ENCODE peak calls at places on chromosomes 11 and 22, in ten cellular contexts. A is COR-L47; L is thoracic aorta; O is H4; T is stimulated activated CD4-positive, alpha-beta T cell treated with anti-CD3 and anti-CD28 coated beads, Interleukin-4, amount 100 ng/mL, for 1 hour; E is Calu3; Y is HT-29; X is stimulated activated CD8-positive, alpha-beta memory T cell treated with anti-CD3 and anti-CD28 coated beads, Interleukin-4, amount 100 ng/mL, for 24 hours; K is foreskin fibroblast; Q is AML-193. I is an unnamed sample.

GRCh38 chr11:103622296-103622695 is 414.1 kb upstream of the DDI1 start:
- DNase-seq in Y (no peak), L (no peak), T (no peak), O (no peak), A (no peak), K (no peak), Q (no peak), E (no peak), X (no peak), I (no peak)

GRCh38 chr11:101346591-101346990 is 217.0 kb upstream of the PGR start:
- DNase-seq in Y (no peak), E (no peak), O (peak), X (no peak), L (no peak), T (no peak), A (no peak), K (peak), Q (no peak), I (no peak)

GRCh38 chr22:43992331-43992821 is 31.7 kb upstream of the PARVB start:
- DNase-seq in X (no peak), A (no peak), O (no peak), K (peak), Y (no peak), E (no peak), T (no peak), L (no peak), Q (no peak), I (peak)

GRCh38 chr11:130163346-130164220 is 4.0 kb downstream of the ST14 start:
- DNase-seq in K (no peak), O (no peak), E (peak), T (no peak), Q (no peak), X (no peak), Y (peak), A (peak), L (no peak), I (peak)

GRCh38 chr11:19844012-19844411 is 131.4 kb downstream of the NAV2 start:
- DNase-seq in A (no peak), T (no peak), Y (no peak), L (no peak), K (no peak), X (no peak), Q (no peak), E (no peak), O (no peak), I (no peak)

GRCh38 chr11:95301497-95301896 is 70.5 kb upstream of the SESN3 start:
- DNase-seq in K (peak), X (no peak), T (no peak), A (no peak), L (no peak), Y (no peak), E (peak), O (peak), Q (no peak), I (peak)

GRCh38 chr22:42367980-42368378 is 64.2 kb downstream of the NFAM1 start:
- DNase-seq in X (no peak), K (no peak), O (no peak), T (no peak), L (no peak), E (no peak), A (peak), Y (peak), Q (no peak), I (no peak)

GRCh38 chr11:12287009-12287373 is 90.4 kb upstream of the PARVA start:
- DNase-seq in K (peak), T (no peak), Q (no peak), X (no peak), A (no peak), O (peak), E (peak), L (peak), Y (peak), I (no peak)

I was measured in lower lobe of right lung.